ENCODE peak calls at places on chromosomes 2 and 18, in ten cellular contexts. T, O, P, G, A, S, I, Q, Z and H are unnamed samples.

GRCh38 chr18:55179460-55180195 is 220.4 kb upstream of the CCDC68 start:
- DNase-seq in O (no peak), G (no peak), Z (no peak), I (no peak), P (peak), Q (no peak), S (no peak), A (no peak), T (peak), H (no peak)

GRCh38 chr2:72142743-72143440 is 4.8 kb downstream of the CYP26B1 start:
- DNase-seq in P (no peak), T (no peak), S (no peak), G (peak), Z (peak), O (peak), I (no peak), A (no peak), Q (no peak), H (peak)

GRCh38 chr2:9918275-9918674 is 33.2 kb upstream of the GRHL1 start:
- DNase-seq in S (no peak), Q (no peak), I (no peak), G (no peak), A (no peak), P (no peak), T (peak), Z (no peak), O (no peak), H (no peak)

GRCh38 chr2:43593241-43593640 is 2.6 kb downstream of the THADA start:
- DNase-seq in S (no peak), P (no peak), T (peak), G (no peak), Z (no peak), O (no peak), Q (no peak), I (no peak), A (no peak), H (no peak)

GRCh38 chr2:41414486-41415230 is 633.2 kb upstream of the PKDCC start:
- DNase-seq in G (no peak), Z (no peak), A (peak), Q (no peak), S (peak), O (peak), T (no peak), P (peak), I (no peak), H (no peak)

GRCh38 chr2:10844083-10844482 is 31.5 kb upstream of the PDIA6 start:
- DNase-seq in O (peak), T (peak), Q (no peak), P (peak), I (no peak), G (peak), A (no peak), S (no peak), Z (peak), H (peak)

GRCh38 chr2:64054166-64054915 is 35.1 kb upstream of the VPS54 start:
- DNase-seq in A (peak), Q (no peak), S (no peak), I (peak), O (no peak), P (no peak), Z (no peak), T (no peak), G (no peak), H (no peak)

GRCh38 chr2:217858519-217859466 is 144.0 kb downstream of the TNS1 start:
- DNase-seq in T (peak), G (peak), P (peak), Z (peak), S (no peak), O (peak), Q (no peak), A (no peak), I (no peak), H (peak)

GRCh38 chr2:16429002-16429401 is 236.6 kb downstream of the CYRIA start:
- DNase-seq in Q (no peak), S (no peak), A (no peak), Z (no peak), P (no peak), I (no peak), O (no peak), T (no peak), G (no peak), H (no peak)

GRCh38 chr2:163191372-163191771 is 352.8 kb upstream of the KCNH7 start:
- DNase-seq in S (peak), Z (no peak), I (no peak), Q (no peak), A (peak), P (peak), G (no peak), T (peak), O (peak), H (no peak)

GRCh38 chr2:154452906-154453493 is 245.5 kb upstream of the KCNJ3 start:
- DNase-seq in P (no peak), Q (no peak), T (no peak), I (no peak), Z (no peak), O (no peak), A (peak), S (peak), G (no peak), H (no peak)

GRCh38 chr2:68770271-68771111 is 35.9 kb downstream of the ARHGAP25 start:
- DNase-seq in Q (no peak), P (no peak), S (peak), A (peak), Z (no peak), T (peak), O (no peak), G (no peak), I (no peak), H (no peak)

GRCh38 chr18:48842259-48843061 is 108.3 kb downstream of the SMAD7 start:
- DNase-seq in A (peak), Z (peak), Q (peak), S (no peak), I (no peak), G (peak), P (no peak), T (no peak), O (no peak), H (no peak)

GRCh38 chr2:181683518-181684453 is 3.5 kb upstream of the NEUROD1 start:
- DNase-seq in T (peak), O (peak), I (no peak), P (peak), S (no peak), Z (no peak), A (no peak), Q (no peak), G (no peak), H (no peak)

GRCh38 chr2:181680055-181680936 is at the start of gene NEUROD1:
- DNase-seq in Q (no peak), S (no peak), Z (no peak), T (no peak), G (no peak), I (no peak), O (peak), A (no peak), P (no peak), H (peak)

GRCh38 chr2:181680937-181681811 is 857 bp upstream of the NEUROD1 start:
- DNase-seq in Z (no peak), T (no peak), O (no peak), G (no peak), A (no peak), P (no peak), S (no peak), Q (no peak), I (no peak), H (no peak)

GRCh38 chr2:181682795-181683517 is 2.6 kb upstream of the NEUROD1 start:
- DNase-seq in T (no peak), O (no peak), Q (no peak), Z (no peak), I (no peak), S (no peak), G (no peak), P (no peak), A (no peak), H (no peak)

GRCh38 chr2:181682026-181682789 is 1.9 kb upstream of the NEUROD1 start:
- DNase-seq in Z (no peak), I (no peak), O (no peak), A (no peak), G (no peak), T (no peak), Q (no peak), P (no peak), S (no peak), H (no peak)
- H3K4me3 ChIP-seq in Z (no peak), I (no peak), O (no peak), A (no peak), G (no peak), T (no peak), Q (no peak), P (no peak), S (no peak), H (no peak)

GRCh38 chr2:182530636-182531035 is 103.8 kb upstream of the PDE1A start:
- DNase-seq in I (no peak), A (no peak), Q (no peak), P (no peak), G (no peak), Z (no peak), S (no peak), O (no peak), T (no peak), H (no peak)
- H3K4me3 ChIP-seq in I (no peak), A (no peak), Q (no peak), P (no peak), G (no peak), Z (no peak), S (no peak), O (no peak), T (no peak), H (no peak)

GRCh38 chr2:62708751-62709150 is 3.2 kb downstream of the EHBP1 start:
- DNase-seq in Z (no peak), O (no peak), Q (no peak), P (no peak), T (no peak), A (no peak), G (no peak), S (no peak), I (no peak), H (no peak)
- H3K4me3 ChIP-seq in Z (no peak), O (peak), Q (no peak), P (peak), T (peak), A (peak), G (peak), S (no peak), I (no peak), H (no peak)

GRCh38 chr18:44725300-44726096 is 44.8 kb downstream of the SETBP1 start:
- DNase-seq in S (no peak), G (no peak), A (peak), Q (peak), Z (peak), O (no peak), I (peak), P (peak), T (peak), H (no peak)
- H3K4me3 ChIP-seq in S (no peak), G (no peak), A (peak), Q (no peak), Z (no peak), O (no peak), I (no peak), P (peak), T (no peak), H (no peak)

DNA sequence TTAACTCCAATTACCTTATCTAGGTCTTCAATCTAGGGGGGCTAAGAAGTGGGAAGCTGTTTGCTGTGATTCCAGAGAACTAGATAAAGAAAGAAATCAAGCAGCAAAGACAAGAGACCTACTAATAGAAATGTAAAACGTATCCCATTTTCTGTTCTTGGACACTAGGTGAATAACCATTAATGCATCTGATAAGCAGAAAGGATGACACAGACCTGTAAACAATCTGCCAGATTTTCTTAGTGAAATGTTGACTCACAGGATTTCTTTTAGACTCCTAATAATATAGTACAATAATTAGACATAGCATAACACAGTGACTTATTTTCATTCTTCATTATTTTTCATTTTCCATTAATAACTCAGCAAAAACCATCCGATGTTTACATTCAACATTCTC is 1.3 kb downstream of the WDR35 start:
- DNase-seq in T (no peak), A (no peak), I (no peak), Q (no peak), G (no peak), Z (no peak), S (no peak), P (no peak), O (no peak), H (no peak)
- H3K4me3 ChIP-seq in T (peak), A (no peak), I (no peak), Q (no peak), G (peak), Z (no peak), S (no peak), P (peak), O (peak), H (no peak)

GRCh38 chr2:189582140-189582825 is 1.7 kb upstream of the SLC40A1 start:
- DNase-seq in P (no peak), I (no peak), Z (no peak), G (no peak), Q (no peak), A (no peak), O (no peak), T (no peak), S (no peak), H (no peak)
- H3K4me3 ChIP-seq in P (no peak), I (no peak), Z (peak), G (no peak), Q (no peak), A (no peak), O (no peak), T (no peak), S (no peak), H (no peak)

GRCh38 chr18:74633652-74634352 is 36.1 kb downstream of the ZNF407 start:
- DNase-seq in T (peak), I (no peak), P (no peak), O (no peak), Q (no peak), S (no peak), Z (no peak), A (no peak), G (no peak), H (no peak)

GRCh38 chr18:74632856-74633255 is 35.2 kb downstream of the ZNF407 start:
- DNase-seq in I (no peak), T (no peak), P (no peak), Z (no peak), Q (no peak), A (no peak), G (no peak), S (no peak), O (no peak), H (no peak)

GRCh38 chr18:74630804-74631203 is 33.1 kb downstream of the ZNF407 start:
- DNase-seq in I (no peak), O (no peak), S (no peak), G (no peak), Q (no peak), P (no peak), A (no peak), T (no peak), Z (no peak), H (no peak)

GRCh38 chr18:74631242-74632087 is 33.8 kb downstream of the ZNF407 start:
- DNase-seq in T (peak), A (no peak), I (no peak), S (peak), O (no peak), Z (no peak), P (peak), Q (peak), G (no peak), H (no peak)

GRCh38 chr18:74632088-74632679 is 34.5 kb downstream of the ZNF407 start:
- DNase-seq in G (no peak), P (no peak), O (no peak), T (no peak), Z (no peak), S (no peak), Q (no peak), I (no peak), A (no peak), H (peak)
- H3K4me3 ChIP-seq in G (no peak), P (no peak), O (no peak), T (no peak), Z (no peak), S (no peak), Q (peak), I (no peak), A (no peak), H (no peak)

GRCh38 chr18:27185897-27186296 is 789 bp upstream of the CHST9 start:
- DNase-seq in Z (no peak), S (no peak), T (no peak), I (no peak), A (no peak), O (no peak), Q (no peak), G (no peak), P (no peak), H (no peak)

GRCh38 chr18:27181726-27182125 is 3.4 kb downstream of the CHST9 start:
- DNase-seq in T (no peak), G (no peak), P (no peak), A (no peak), Z (no peak), O (no peak), I (no peak), S (no peak), Q (no peak), H (no peak)

GRCh38 chr18:27184115-27185024 is 738 bp downstream of the CHST9 start:
- DNase-seq in O (peak), T (no peak), P (no peak), Q (no peak), A (no peak), I (no peak), Z (peak), S (no peak), G (no peak), H (peak)

GRCh38 chr18:27188309-27188708 is 3.2 kb upstream of the CHST9 start:
- DNase-seq in I (no peak), O (no peak), Z (no peak), Q (no peak), A (no peak), G (no peak), S (no peak), T (no peak), P (no peak), H (no peak)

DNA sequence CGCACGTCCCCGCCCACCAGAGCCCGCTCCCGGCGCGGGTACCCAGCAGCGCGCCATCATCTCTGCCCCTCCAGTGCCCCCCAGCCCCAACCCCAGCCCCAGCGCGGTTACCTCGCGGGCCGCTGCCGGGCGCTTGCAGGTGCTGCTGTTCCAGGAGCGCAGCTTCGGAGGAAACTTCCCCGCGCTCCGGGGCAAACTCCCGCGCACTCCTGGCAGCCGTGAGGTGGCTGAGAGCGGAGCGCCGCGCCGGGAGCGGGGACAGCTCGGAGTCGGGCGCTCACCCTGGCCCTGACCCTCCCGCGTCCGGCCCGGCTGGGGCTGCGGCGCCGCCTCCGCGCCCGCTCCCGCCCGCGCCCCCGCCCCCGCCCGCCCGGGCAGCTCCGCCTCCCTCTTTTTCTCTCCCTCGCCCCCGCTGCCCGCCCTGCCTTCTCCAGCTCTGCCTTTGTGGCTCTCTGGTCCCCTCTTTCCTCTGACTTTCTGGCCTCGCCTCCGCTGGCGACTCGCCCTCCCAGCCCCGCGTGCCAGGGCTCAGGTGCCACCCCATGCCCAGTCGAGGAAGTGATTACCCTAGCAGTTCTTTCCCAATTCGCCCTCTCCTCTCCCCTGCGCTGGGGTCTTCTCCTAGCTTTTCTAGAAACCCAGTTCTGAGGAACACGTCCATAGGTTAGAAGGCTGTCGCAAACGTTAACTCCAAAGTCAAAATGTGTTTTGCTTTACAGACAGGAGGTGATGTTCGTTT is at the start of gene CHST9:
- DNase-seq in O (peak), I (no peak), Z (peak), T (no peak), Q (no peak), A (no peak), G (peak), S (no peak), P (no peak), H (no peak)
- H3K4me3 ChIP-seq in O (no peak), I (no peak), Z (peak), T (no peak), Q (no peak), A (no peak), G (peak), S (no peak), P (no peak), H (no peak)

GRCh38 chr2:241616168-241617125 is 20.5 kb downstream of the THAP4 start:
- DNase-seq in Q (no peak), P (no peak), Z (no peak), O (no peak), I (no peak), A (no peak), T (no peak), G (no peak), S (no peak), H (no peak)

GRCh38 chr2:241618836-241619235 is 18.1 kb downstream of the THAP4 start:
- DNase-seq in G (no peak), A (no peak), S (no peak), Q (no peak), Z (no peak), I (no peak), T (no peak), O (no peak), P (no peak), H (no peak)

GRCh38 chr2:241615522-241616052 is 21.4 kb downstream of the THAP4 start:
- DNase-seq in G (no peak), S (no peak), A (no peak), T (no peak), Z (no peak), P (no peak), O (no peak), I (no peak), Q (no peak), H (no peak)

GRCh38 chr2:241618296-241618805 is 18.6 kb downstream of the THAP4 start:
- DNase-seq in I (no peak), A (no peak), Z (no peak), O (no peak), G (no peak), Q (no peak), P (no peak), S (no peak), T (no peak), H (no peak)

DNA sequence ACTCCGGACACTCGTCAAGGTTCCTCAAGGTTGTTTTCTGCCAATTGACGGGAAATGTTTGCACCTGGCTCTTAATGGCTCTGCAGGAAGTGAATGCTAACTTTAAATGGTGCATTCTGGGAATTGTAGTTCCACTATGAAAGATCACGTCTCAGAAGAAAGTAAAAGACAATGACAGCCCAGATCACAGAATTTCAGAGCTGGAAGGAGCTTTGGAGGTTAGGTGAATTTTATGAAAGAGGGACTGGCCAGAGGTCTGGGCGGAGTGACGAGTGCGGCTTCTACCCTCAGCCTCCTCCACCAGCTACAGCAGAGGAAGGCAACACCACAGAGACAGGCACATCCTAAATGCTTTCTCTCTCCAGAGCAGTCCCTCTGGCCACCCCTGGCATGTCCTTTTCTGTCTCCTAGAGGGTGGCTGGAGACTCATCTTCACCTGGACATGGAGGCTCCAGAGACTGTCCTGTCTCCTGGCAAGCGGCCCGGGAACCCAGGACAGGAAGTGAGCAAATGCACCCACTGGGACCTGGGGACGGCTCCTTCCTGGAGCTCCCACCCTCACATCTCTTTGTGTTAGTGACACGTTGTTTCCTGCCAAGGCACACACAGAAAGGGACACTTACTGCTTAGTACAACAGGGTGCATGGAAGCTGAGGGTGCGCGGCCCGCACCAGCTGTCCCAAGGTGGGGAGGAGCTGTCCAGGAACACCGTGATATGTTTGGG is 19.4 kb downstream of the THAP4 start:
- DNase-seq in Q (peak), T (no peak), S (no peak), O (peak), A (peak), Z (peak), P (no peak), G (no peak), I (no peak), H (peak)
- H3K4me3 ChIP-seq in Q (peak), T (no peak), S (no peak), O (no peak), A (peak), Z (peak), P (no peak), G (peak), I (peak), H (peak)